ENCODE peak calls at places on chromosomes 7 and 10, in five cellular contexts. S, W, A, O and E are unnamed samples.

GRCh38 chr7:67955061-67955460 is 958.4 kb downstream of the TYW1 start:
- DNase-seq in S (no peak), W (no peak), A (no peak), O (no peak), E (no peak)

GRCh38 chr10:131926743-131927595 is 26.2 kb downstream of the PPP2R2D start:
- DNase-seq in S (no peak), W (no peak), A (no peak), O (no peak), E (no peak)

GRCh38 chr10:24162236-24162635 is 46.7 kb upstream of the KIAA1217 start:
- DNase-seq in S (no peak), W (no peak), A (no peak), O (no peak), E (no peak)

GRCh38 chr7:25407932-25408480 is 179.7 kb upstream of the NPVF start:
- DNase-seq in S (no peak), W (no peak), A (no peak), O (peak; percentile 28), E (no peak)

GRCh38 chr7:117567781-117568180 is 88.0 kb downstream of the CFTR start:
- DNase-seq in S (no peak), W (no peak), A (no peak), O (no peak), E (no peak)

GRCh38 chr7:143265017-143265693 is 1.9 kb downstream of the GSTK1 start:
- DNase-seq in S (no peak), W (no peak), A (no peak), O (no peak), E (no peak)

GRCh38 chr10:117241541-117242462 is 888 bp downstream of the SLC18A2 start:
- DNase-seq in S (no peak), W (no peak), A (no peak), O (peak; percentile 56), E (no peak)

GRCh38 chr7:47500103-47500563 is 81.8 kb downstream of the TNS3 start:
- DNase-seq in S (peak; percentile 70), W (no peak), A (no peak), O (no peak), E (no peak)

GRCh38 chr10:86304436-86304835 is 62.2 kb downstream of the GRID1 start:
- DNase-seq in S (no peak), W (peak; percentile 42), A (no peak), O (no peak), E (no peak)

GRCh38 chr10:86945361-86946214 is 11.8 kb downstream of the MMRN2 start:
- DNase-seq in S (no peak), W (peak; percentile 90), A (peak; percentile 34), O (peak; percentile 49), E (peak; percentile 79)

GRCh38 chr7:28957822-28958234 is 302 bp downstream of the TRIL start:
- DNase-seq in S (peak; percentile 25), W (peak; percentile 86), A (no peak), O (no peak), E (no peak)

GRCh38 chr7:5610500-5611186 is 170.8 kb downstream of the RNF216 start:
- DNase-seq in S (no peak), W (no peak), A (no peak), O (no peak), E (no peak)